ENCODE peak calls at places on chromosomes 6 and 20, in ten cellular contexts. L is Right ventricle myocardium inferior; D is cardiac muscle cell; R is breast epithelium; J is activated CD4-positive, alpha-beta T cell treated with anti-CD3 and anti-CD28 coated beads, Interleukin-2, amount 50 U/mL, for 4 hours; Y is nucleus accumbens; T is omental fat pad; Q is hippocampal formation; X is choroid plexus epithelial cell; U is effector memory CD4-positive, alpha-beta T cell. Z is an unnamed sample.
A peak's percentile ranks its signal among the peaks of the same experiment; 100 is the strongest.

GRCh38 chr6:90472716-90473115 is 114.2 kb downstream of the MAP3K7 start:
- DNase-seq in L (no peak), D (no peak), R (no peak), J (no peak), Y (no peak), T (no peak), Q (no peak), X (no peak), U (no peak), Z (no peak)

GRCh38 chr6:169725270-169726048 is 1.2 kb upstream of the PHF10 start:
- DNase-seq in L (no peak), D (peak; percentile 61), R (peak; percentile 25), J (no peak), Y (no peak), T (peak; percentile 73), Q (peak; percentile 63), X (peak; percentile 79), U (no peak), Z (no peak)

GRCh38 chr20:8454137-8454712 is 322.2 kb downstream of the PLCB1 start:
- DNase-seq in L (no peak), D (peak; percentile 8), R (no peak), J (no peak), Y (no peak), T (no peak), Q (no peak), X (peak; percentile 92), U (no peak), Z (no peak)

GRCh38 chr6:85594197-85594930 is 706 bp upstream of the SNX14 start:
- DNase-seq in L (no peak), D (peak; percentile 56), R (no peak), J (peak; percentile 38), Y (peak; percentile 72), T (no peak), Q (peak; percentile 36), X (peak; percentile 43), U (peak; percentile 32), Z (peak; percentile 52)

GRCh38 chr20:3172933-3173581 is at the start of gene LZTS3:
- DNase-seq in L (peak; percentile 83), D (no peak), R (peak; percentile 77), J (peak; percentile 84), Y (peak; percentile 78), T (peak; percentile 58), Q (peak; percentile 48), X (peak; percentile 48), U (peak; percentile 84), Z (peak; percentile 77)

GRCh38 chr20:2528671-2529070 is 7.7 kb upstream of the TMC2 start:
- DNase-seq in L (no peak), D (no peak), R (no peak), J (no peak), Y (no peak), T (no peak), Q (no peak), X (no peak), U (no peak), Z (no peak)

GRCh38 chr6:113140721-113141120 is 716.4 kb upstream of the MARCKS start:
- DNase-seq in L (no peak), D (no peak), R (no peak), J (no peak), Y (no peak), T (no peak), Q (no peak), X (no peak), U (no peak), Z (no peak)

GRCh38 chr6:111618407-111618806 is 12.7 kb upstream of the TRAF3IP2 start:
- DNase-seq in L (no peak), D (no peak), R (no peak), J (no peak), Y (no peak), T (no peak), Q (no peak), X (no peak), U (no peak), Z (no peak)

GRCh38 chr20:62351469-62352401 is 15.4 kb downstream of the LAMA5 start:
- DNase-seq in L (peak; percentile 48), D (no peak), R (no peak), J (no peak), Y (no peak), T (no peak), Q (no peak), X (no peak), U (no peak), Z (no peak)

GRCh38 chr6:112934433-112935327 is 587.5 kb downstream of the RFPL4B start:
- DNase-seq in L (no peak), D (no peak), R (no peak), J (no peak), Y (no peak), T (no peak), Q (no peak), X (no peak), U (no peak), Z (no peak)

GRCh38 chr6:10014561-10014960 is 400.3 kb downstream of the TFAP2A start:
- DNase-seq in L (no peak), D (no peak), R (no peak), J (no peak), Y (no peak), T (no peak), Q (peak; percentile 17), X (no peak), U (no peak), Z (no peak)

GRCh38 chr20:48682529-48683385 is 145.0 kb downstream of the PREX1 start:
- DNase-seq in L (peak; percentile 92), D (peak; percentile 98), R (peak; percentile 63), J (no peak), Y (peak; percentile 51), T (no peak), Q (no peak), X (peak; percentile 95), U (no peak), Z (no peak)

GRCh38 chr20:22810626-22811559 is 224.2 kb upstream of the SSTR4 start:
- DNase-seq in L (no peak), D (no peak), R (no peak), J (no peak), Y (no peak), T (no peak), Q (no peak), X (no peak), U (no peak), Z (no peak)

GRCh38 chr20:46541229-46541935 is 9.1 kb downstream of the OCSTAMP start:
- DNase-seq in L (no peak), D (no peak), R (no peak), J (no peak), Y (no peak), T (no peak), Q (no peak), X (no peak), U (no peak), Z (no peak)

GRCh38 chr20:3213226-3213625 is 3.9 kb downstream of the ITPA start:
- DNase-seq in L (no peak), D (no peak), R (no peak), J (no peak), Y (no peak), T (no peak), Q (no peak), X (no peak), U (no peak), Z (no peak)

GRCh38 chr20:33442136-33443005 is 1.2 kb downstream of the SNTA1 start:
- DNase-seq in L (no peak), D (no peak), R (no peak), J (no peak), Y (no peak), T (no peak), Q (no peak), X (peak; percentile 15), U (no peak), Z (no peak)

GRCh38 chr6:215335-216034 is 76.8 kb upstream of the DUSP22 start:
- DNase-seq in L (no peak), D (no peak), R (no peak), J (peak; percentile 53), Y (no peak), T (no peak), Q (no peak), X (no peak), U (no peak), Z (peak; percentile 70)

GRCh38 chr6:15245361-15246216 is at the start of gene JARID2:
- DNase-seq in L (peak; percentile 99), D (peak; percentile 99), R (peak; percentile 97), J (peak; percentile 96), Y (peak; percentile 97), T (peak; percentile 98), Q (peak; percentile 95), X (peak; percentile 99), U (peak; percentile 95), Z (peak; percentile 96)

GRCh38 chr6:121510568-121511177 is 75.2 kb downstream of the GJA1 start:
- DNase-seq in L (no peak), D (no peak), R (no peak), J (no peak), Y (no peak), T (no peak), Q (no peak), X (no peak), U (no peak), Z (no peak)

GRCh38 chr20:13703265-13703664 is 64.5 kb upstream of the TASP1 start:
- DNase-seq in L (no peak), D (no peak), R (no peak), J (no peak), Y (no peak), T (no peak), Q (no peak), X (no peak), U (no peak), Z (no peak)

GRCh38 chr6:118507636-118508035 is 40.5 kb upstream of the PLN start:
- DNase-seq in L (no peak), D (no peak), R (no peak), J (no peak), Y (no peak), T (no peak), Q (no peak), X (no peak), U (no peak), Z (no peak)

GRCh38 chr20:10857362-10858070 is 183.7 kb upstream of the JAG1 start:
- DNase-seq in L (peak; percentile 64), D (no peak), R (no peak), J (no peak), Y (peak; percentile 19), T (no peak), Q (peak; percentile 15), X (peak; percentile 84), U (no peak), Z (no peak)

GRCh38 chr6:91462236-91462635 is 875.4 kb upstream of the MAP3K7 start:
- DNase-seq in L (no peak), D (no peak), R (no peak), J (no peak), Y (no peak), T (no peak), Q (no peak), X (no peak), U (no peak), Z (no peak)

GRCh38 chr6:170459451-170459850 is 93.7 kb downstream of the PSMB1 start:
- DNase-seq in L (no peak), D (no peak), R (no peak), J (no peak), Y (no peak), T (no peak), Q (no peak), X (peak; percentile 75), U (no peak), Z (no peak)

GRCh38 chr20:62887147-62887859 is 25.7 kb upstream of the TCFL5 start:
- DNase-seq in L (peak; percentile 81), D (peak; percentile 46), R (no peak), J (no peak), Y (no peak), T (no peak), Q (no peak), X (peak; percentile 98), U (no peak), Z (peak; percentile 14)

GRCh38 chr6:170117111-170117972 is 173.5 kb downstream of the DLL1 start:
- DNase-seq in L (no peak), D (no peak), R (no peak), J (no peak), Y (no peak), T (no peak), Q (no peak), X (no peak), U (no peak), Z (no peak)

GRCh38 chr6:5435449-5435848 is 174.1 kb downstream of the FARS2 start:
- DNase-seq in L (no peak), D (no peak), R (no peak), J (no peak), Y (no peak), T (no peak), Q (no peak), X (peak; percentile 73), U (no peak), Z (no peak)

GRCh38 chr6:125899726-125900182 is 56.8 kb upstream of the HINT3 start:
- DNase-seq in L (no peak), D (no peak), R (no peak), J (no peak), Y (no peak), T (no peak), Q (no peak), X (no peak), U (no peak), Z (no peak)